ENCODE peak calls at places on chromosomes 16 and 17, in four cellular contexts. One of them, this sample, is unnamed.
A peak's percentile ranks its signal among the peaks of the same experiment; 100 is the strongest.

GRCh38 chr17:77741109-77741508 is 217.4 kb upstream of the TNRC6C start:
- DNase-seq in head of caudate nucleus: no peak
- DNase-seq in psoas muscle: no peak
- DNase-seq in stimulated activated CD8-positive, alpha-beta memory T cell treated with anti-CD3 and anti-CD28 coated beads, Interleukin-2, amount 100 ng/mL, for 1 hour: no peak
- DNase-seq in this sample: no peak

GRCh38 chr17:81511800-81512559 is 619 bp downstream of the ACTG1 start:
- DNase-seq in head of caudate nucleus: no peak
- DNase-seq in psoas muscle: no peak
- DNase-seq in stimulated activated CD8-positive, alpha-beta memory T cell treated with anti-CD3 and anti-CD28 coated beads, Interleukin-2, amount 100 ng/mL, for 1 hour: no peak
- DNase-seq in this sample: no peak

GRCh38 chr16:31113420-31114124 is 3.9 kb upstream of the KAT8 start:
- DNase-seq in head of caudate nucleus: no peak
- DNase-seq in psoas muscle: no peak
- DNase-seq in stimulated activated CD8-positive, alpha-beta memory T cell treated with anti-CD3 and anti-CD28 coated beads, Interleukin-2, amount 100 ng/mL, for 1 hour: no peak
- DNase-seq in this sample: no peak

GRCh38 chr16:18932243-18932997 is 6.2 kb upstream of the SMG1 start:
- DNase-seq in head of caudate nucleus: no peak
- DNase-seq in psoas muscle: no peak
- DNase-seq in stimulated activated CD8-positive, alpha-beta memory T cell treated with anti-CD3 and anti-CD28 coated beads, Interleukin-2, amount 100 ng/mL, for 1 hour: no peak
- DNase-seq in this sample: no peak

GRCh38 chr16:14307059-14307531 is 236.0 kb downstream of the MRTFB start:
- DNase-seq in head of caudate nucleus: no peak
- DNase-seq in psoas muscle: no peak
- DNase-seq in stimulated activated CD8-positive, alpha-beta memory T cell treated with anti-CD3 and anti-CD28 coated beads, Interleukin-2, amount 100 ng/mL, for 1 hour: no peak
- DNase-seq in this sample: no peak

GRCh38 chr17:13735444-13735843 is 133.7 kb upstream of the HS3ST3A1 start:
- DNase-seq in head of caudate nucleus: no peak
- DNase-seq in psoas muscle: no peak
- DNase-seq in stimulated activated CD8-positive, alpha-beta memory T cell treated with anti-CD3 and anti-CD28 coated beads, Interleukin-2, amount 100 ng/mL, for 1 hour: no peak
- DNase-seq in this sample: no peak

GRCh38 chr17:50143461-50144176 is 6.9 kb downstream of the PPP1R9B start:
- DNase-seq in head of caudate nucleus: no peak
- DNase-seq in psoas muscle: no peak
- DNase-seq in stimulated activated CD8-positive, alpha-beta memory T cell treated with anti-CD3 and anti-CD28 coated beads, Interleukin-2, amount 100 ng/mL, for 1 hour: no peak
- DNase-seq in this sample: no peak

GRCh38 chr17:49074851-49075540 is 57.6 kb upstream of the B4GALNT2 start:
- DNase-seq in head of caudate nucleus: no peak
- DNase-seq in psoas muscle: no peak
- DNase-seq in stimulated activated CD8-positive, alpha-beta memory T cell treated with anti-CD3 and anti-CD28 coated beads, Interleukin-2, amount 100 ng/mL, for 1 hour: no peak
- DNase-seq in this sample: no peak

GRCh38 chr16:4373356-4373908 is 1.8 kb downstream of the VASN start:
- DNase-seq in head of caudate nucleus: no peak
- DNase-seq in psoas muscle: no peak
- DNase-seq in stimulated activated CD8-positive, alpha-beta memory T cell treated with anti-CD3 and anti-CD28 coated beads, Interleukin-2, amount 100 ng/mL, for 1 hour: no peak
- DNase-seq in this sample: no peak

GRCh38 chr16:4345439-4346204 is 5.5 kb downstream of the PAM16 start:
- DNase-seq in head of caudate nucleus: no peak
- DNase-seq in psoas muscle: no peak
- DNase-seq in stimulated activated CD8-positive, alpha-beta memory T cell treated with anti-CD3 and anti-CD28 coated beads, Interleukin-2, amount 100 ng/mL, for 1 hour: no peak
- DNase-seq in this sample: no peak

GRCh38 chr17:32185875-32186274 is 43.6 kb downstream of the RHOT1 start:
- DNase-seq in head of caudate nucleus: no peak
- DNase-seq in psoas muscle: no peak
- DNase-seq in stimulated activated CD8-positive, alpha-beta memory T cell treated with anti-CD3 and anti-CD28 coated beads, Interleukin-2, amount 100 ng/mL, for 1 hour: no peak
- DNase-seq in this sample: no peak

GRCh38 chr16:2243781-2244180 is 7.5 kb downstream of the DNASE1L2 start:
- DNase-seq in head of caudate nucleus: no peak
- DNase-seq in psoas muscle: no peak
- DNase-seq in stimulated activated CD8-positive, alpha-beta memory T cell treated with anti-CD3 and anti-CD28 coated beads, Interleukin-2, amount 100 ng/mL, for 1 hour: no peak
- DNase-seq in this sample: no peak

GRCh38 chr17:58703137-58703846 is 10.9 kb downstream of the RAD51C start:
- DNase-seq in head of caudate nucleus: no peak
- DNase-seq in psoas muscle: no peak
- DNase-seq in stimulated activated CD8-positive, alpha-beta memory T cell treated with anti-CD3 and anti-CD28 coated beads, Interleukin-2, amount 100 ng/mL, for 1 hour: no peak
- DNase-seq in this sample: no peak

GRCh38 chr16:86532526-86532815 is 22.1 kb downstream of the FOXF1 start:
- DNase-seq in head of caudate nucleus: no peak
- DNase-seq in psoas muscle: no peak
- DNase-seq in stimulated activated CD8-positive, alpha-beta memory T cell treated with anti-CD3 and anti-CD28 coated beads, Interleukin-2, amount 100 ng/mL, for 1 hour: no peak
- DNase-seq in this sample: no peak

GRCh38 chr17:75102385-75102821 is 7.4 kb upstream of the ARMC7 start:
- DNase-seq in head of caudate nucleus: no peak
- DNase-seq in psoas muscle: no peak
- DNase-seq in stimulated activated CD8-positive, alpha-beta memory T cell treated with anti-CD3 and anti-CD28 coated beads, Interleukin-2, amount 100 ng/mL, for 1 hour: no peak
- DNase-seq in this sample: no peak

GRCh38 chr17:39981207-39982068 is 831 bp downstream of the PSMD3 start:
- DNase-seq in head of caudate nucleus: peak; percentile 9
- DNase-seq in psoas muscle: no peak
- DNase-seq in stimulated activated CD8-positive, alpha-beta memory T cell treated with anti-CD3 and anti-CD28 coated beads, Interleukin-2, amount 100 ng/mL, for 1 hour: no peak
- DNase-seq in this sample: no peak

GRCh38 chr17:15398291-15398690 is 56.9 kb upstream of the TEKT3 start:
- DNase-seq in head of caudate nucleus: no peak
- DNase-seq in psoas muscle: peak; percentile 27
- DNase-seq in stimulated activated CD8-positive, alpha-beta memory T cell treated with anti-CD3 and anti-CD28 coated beads, Interleukin-2, amount 100 ng/mL, for 1 hour: no peak
- DNase-seq in this sample: no peak

GRCh38 chr17:81578561-81579225 is 26.5 kb upstream of the FAAP100 start:
- DNase-seq in head of caudate nucleus: peak; percentile 42
- DNase-seq in psoas muscle: no peak
- DNase-seq in stimulated activated CD8-positive, alpha-beta memory T cell treated with anti-CD3 and anti-CD28 coated beads, Interleukin-2, amount 100 ng/mL, for 1 hour: no peak
- DNase-seq in this sample: no peak

GRCh38 chr17:19520641-19521040 is 13.0 kb upstream of the SLC47A1 start:
- DNase-seq in head of caudate nucleus: no peak
- DNase-seq in psoas muscle: no peak
- DNase-seq in stimulated activated CD8-positive, alpha-beta memory T cell treated with anti-CD3 and anti-CD28 coated beads, Interleukin-2, amount 100 ng/mL, for 1 hour: no peak
- DNase-seq in this sample: no peak

GRCh38 chr16:31090540-31090939 is 1.8 kb upstream of the PRSS53 start:
- DNase-seq in head of caudate nucleus: no peak
- DNase-seq in psoas muscle: no peak
- DNase-seq in stimulated activated CD8-positive, alpha-beta memory T cell treated with anti-CD3 and anti-CD28 coated beads, Interleukin-2, amount 100 ng/mL, for 1 hour: no peak
- DNase-seq in this sample: no peak

GRCh38 chr17:14298221-14298994 is 2.5 kb upstream of the HS3ST3B1 start:
- DNase-seq in head of caudate nucleus: no peak
- DNase-seq in psoas muscle: no peak
- DNase-seq in stimulated activated CD8-positive, alpha-beta memory T cell treated with anti-CD3 and anti-CD28 coated beads, Interleukin-2, amount 100 ng/mL, for 1 hour: no peak
- DNase-seq in this sample: no peak

GRCh38 chr17:57097832-57098421 is 12.9 kb downstream of the AKAP1 start:
- DNase-seq in head of caudate nucleus: no peak
- DNase-seq in psoas muscle: no peak
- DNase-seq in stimulated activated CD8-positive, alpha-beta memory T cell treated with anti-CD3 and anti-CD28 coated beads, Interleukin-2, amount 100 ng/mL, for 1 hour: no peak
- DNase-seq in this sample: no peak